ENCODE peak calls at places on chromosomes 2 and 18, in five cellular contexts. W is SK-MEL-5, E is fibroblast of the conjunctiva, C is GM04504, A is mammary epithelial cell. R is an unnamed sample.

GRCh38 chr2:158968396-158969161 is at the start of gene TANC1:
- DNase-seq in W (peak), E (peak), C (peak), A (peak), R (peak)

GRCh38 chr18:78977627-78978271 is 1.9 kb upstream of the SALL3 start:
- DNase-seq in W (no peak), E (no peak), C (no peak), A (no peak), R (no peak)

GRCh38 chr2:179580378-179581146 is 280.9 kb downstream of the ZNF385B start:
- DNase-seq in W (no peak), E (no peak), C (no peak), A (no peak), R (no peak)

GRCh38 chr18:78717766-78718150 is 261.9 kb upstream of the SALL3 start:
- DNase-seq in W (no peak), E (no peak), C (no peak), A (no peak), R (no peak)

GRCh38 chr18:55651236-55651635 is 63.2 kb upstream of the TCF4 start:
- DNase-seq in W (no peak), E (no peak), C (no peak), A (peak), R (peak)

GRCh38 chr2:130920417-130921030 is 83.8 kb downstream of the ARHGEF4 start:
- DNase-seq in W (peak), E (peak), C (peak), A (peak), R (no peak)

GRCh38 chr2:239225921-239226561 is 174.8 kb downstream of the HDAC4 start:
- DNase-seq in W (no peak), E (peak), C (peak), A (no peak), R (no peak)

GRCh38 chr2:173134703-173135102 is 59.1 kb downstream of the MAP3K20 start:
- DNase-seq in W (no peak), E (no peak), C (no peak), A (no peak), R (no peak)

GRCh38 chr2:239936838-239937581 is 88.1 kb downstream of the NDUFA10 start:
- DNase-seq in W (no peak), E (no peak), C (no peak), A (no peak), R (no peak)

GRCh38 chr2:105294844-105295481 is 34.6 kb downstream of the TGFBRAP1 start:
- DNase-seq in W (peak), E (peak), C (peak), A (peak), R (peak)

GRCh38 chr2:71923887-71924533 is 223.7 kb downstream of the CYP26B1 start:
- DNase-seq in W (peak), E (peak), C (no peak), A (peak), R (peak)

GRCh38 chr18:49016648-49017539 is 66.1 kb upstream of the SMAD7 start:
- DNase-seq in W (no peak), E (peak), C (peak), A (peak), R (peak)

GRCh38 chr18:22277758-22278157 is 108.4 kb downstream of the GATA6 start:
- DNase-seq in W (no peak), E (no peak), C (no peak), A (no peak), R (no peak)

GRCh38 chr18:44599409-44599808 is 81.3 kb upstream of the SETBP1 start:
- DNase-seq in W (peak), E (peak), C (no peak), A (no peak), R (no peak)

GRCh38 chr2:39232141-39232540 is 11.6 kb downstream of the CDKL4 start:
- DNase-seq in W (no peak), E (no peak), C (peak), A (no peak), R (no peak)

GRCh38 chr18:50287028-50287440 is 458 bp downstream of the CXXC1 start:
- DNase-seq in W (no peak), E (no peak), C (no peak), A (no peak), R (no peak)

GRCh38 chr2:176709541-176709951 is 440.3 kb downstream of the MTX2 start:
- DNase-seq in W (no peak), E (peak), C (no peak), A (no peak), R (no peak)

GRCh38 chr2:101630224-101630949 is 67.1 kb upstream of the MAP4K4 start:
- DNase-seq in W (no peak), E (no peak), C (no peak), A (peak), R (peak)

GRCh38 chr2:59383473-59383872 is 1142.3 kb upstream of the FANCL start:
- DNase-seq in W (no peak), E (no peak), C (no peak), A (no peak), R (no peak)

GRCh38 chr2:158659483-158659882 is 135.6 kb upstream of the DAPL1 start:
- DNase-seq in W (no peak), E (no peak), C (no peak), A (no peak), R (no peak)

GRCh38 chr2:232897386-232897970 is 27.4 kb downstream of the SNORC start:
- DNase-seq in W (no peak), E (no peak), C (no peak), A (no peak), R (no peak)

GRCh38 chr2:769771-770170 is 92.6 kb upstream of the TMEM18 start:
- DNase-seq in W (no peak), E (no peak), C (no peak), A (no peak), R (no peak)

GRCh38 chr18:62625019-62625418 is 90.3 kb upstream of the PHLPP1 start:
- DNase-seq in W (no peak), E (no peak), C (no peak), A (no peak), R (no peak)

GRCh38 chr18:78126106-78126505 is 853.5 kb upstream of the SALL3 start:
- DNase-seq in W (no peak), E (no peak), C (no peak), A (no peak), R (no peak)

GRCh38 chr2:197179744-197180498 is 130.7 kb downstream of the ANKRD44 start:
- DNase-seq in W (no peak), E (peak), C (no peak), A (no peak), R (no peak)

GRCh38 chr18:79604205-79604912 is 75.2 kb upstream of the CTDP1 start:
- DNase-seq in W (no peak), E (no peak), C (no peak), A (no peak), R (no peak)

GRCh38 chr2:57880967-57881366 is 165.6 kb upstream of the VRK2 start:
- DNase-seq in W (no peak), E (no peak), C (no peak), A (no peak), R (no peak)

GRCh38 chr2:46034535-46034934 is 262.7 kb upstream of the EPAS1 start:
- DNase-seq in W (no peak), E (no peak), C (no peak), A (no peak), R (no peak)

GRCh38 chr2:84694088-84694622 is 177.9 kb downstream of the DNAH6 start:
- DNase-seq in W (no peak), E (no peak), C (no peak), A (no peak), R (no peak)

R was measured in foreskin keratinocyte.